ENCODE peak calls at places on chromosomes 12 and 14, in seven cellular contexts. G is stomach, F is thyroid gland, C is breast epithelium, R is AG04450, A is Peyer's patch, D is PC-3. L is an unnamed sample.

GRCh38 chr14:90445011-90445410 is 48.2 kb downstream of the CALM1 start:
- DNase-seq in R (no peak), F (no peak), G (no peak), A (no peak), C (no peak), D (no peak), L (no peak)

GRCh38 chr12:96989916-96990315 is 82.9 kb downstream of the NEDD1 start:
- DNase-seq in D (peak), F (peak), G (no peak), C (no peak), R (no peak), A (no peak), L (no peak)

GRCh38 chr12:91732086-91732485 is 413.6 kb downstream of the BTG1 start:
- DNase-seq in F (no peak), G (no peak), A (no peak), D (peak), C (no peak), R (no peak), L (no peak)

GRCh38 chr12:1644523-1645438 is 15.8 kb downstream of the WNT5B start:
- DNase-seq in F (peak), G (peak), A (peak), D (no peak), C (no peak), R (peak), L (peak)

GRCh38 chr14:26163761-26164160 is 434.1 kb downstream of the NOVA1 start:
- DNase-seq in G (no peak), A (no peak), F (no peak), D (peak), C (no peak), R (no peak), L (no peak)

GRCh38 chr14:99188721-99189120 is 83.3 kb downstream of the BCL11B start:
- DNase-seq in A (no peak), F (no peak), C (no peak), D (no peak), R (no peak), G (no peak), L (no peak)

GRCh38 chr12:4438834-4439596 is 6.6 kb downstream of the FGF6 start:
- DNase-seq in A (no peak), F (no peak), D (no peak), R (no peak), C (no peak), G (no peak), L (no peak)

GRCh38 chr14:75832621-75833297 is 149.0 kb downstream of the TGFB3 start:
- DNase-seq in D (peak), F (no peak), C (no peak), G (peak), A (no peak), R (peak), L (no peak)

GRCh38 chr12:74537126-74537706 is 419 bp upstream of the ATXN7L3B start:
- DNase-seq in A (no peak), G (no peak), R (peak), F (no peak), D (peak), C (no peak), L (no peak)

GRCh38 chr14:90649096-90649495 is 167.1 kb downstream of the TTC7B start:
- DNase-seq in A (no peak), C (no peak), R (no peak), G (no peak), D (no peak), F (no peak), L (no peak)

GRCh38 chr14:55579724-55580400 is at the start of gene KTN1:
- DNase-seq in R (no peak), C (peak), A (peak), D (peak), F (peak), G (peak), L (peak)
- H3K27ac ChIP-seq in R (peak), C (peak), A (peak), D (peak), F (peak), G (peak), L (peak)

DNA sequence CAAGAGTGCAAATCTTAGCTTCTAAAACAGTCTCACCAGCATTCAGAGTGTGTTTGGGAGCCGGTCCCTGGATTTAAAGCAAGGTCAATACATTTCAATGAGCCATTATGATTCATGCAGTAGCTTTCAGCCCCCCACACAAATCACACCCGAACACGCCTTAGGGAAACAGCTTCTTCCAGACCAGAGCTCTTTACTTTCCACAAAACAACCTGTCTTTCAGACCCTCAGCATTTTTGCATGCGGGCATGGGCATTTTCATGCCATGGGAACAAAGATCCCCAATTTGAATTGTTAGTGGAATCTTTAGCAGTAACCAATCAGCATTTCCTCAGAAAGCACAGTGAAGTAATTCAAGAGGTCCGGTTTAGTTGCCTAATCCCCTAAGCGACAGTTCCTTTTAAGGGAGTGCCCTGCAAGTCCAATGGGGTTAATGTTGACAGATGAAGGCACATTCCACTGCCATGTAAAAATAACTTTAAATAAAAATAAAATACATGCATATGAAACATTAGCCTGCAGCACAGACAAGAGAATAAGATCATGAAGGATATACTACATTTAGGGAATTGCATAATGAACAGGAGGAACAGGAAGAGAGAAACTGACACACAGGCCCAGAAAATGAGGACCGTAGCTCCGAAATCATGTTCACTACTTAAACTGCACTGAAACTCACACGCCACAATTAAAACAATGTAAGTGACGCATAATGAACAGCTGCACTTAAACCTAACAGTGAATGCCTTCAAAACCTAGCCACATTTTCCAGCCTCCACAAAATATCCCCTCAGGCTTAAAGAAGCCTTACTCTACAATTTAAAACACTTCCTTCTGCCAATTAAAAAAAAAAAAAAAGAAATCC is 4.0 kb downstream of the VPS37B start:
- DNase-seq in C (no peak), A (no peak), D (peak), R (no peak), G (no peak), F (no peak), L (no peak)
- H3K4me3 ChIP-seq in C (no peak), A (peak), D (peak), R (peak), G (peak), F (no peak), L (no peak)

GRCh38 chr14:103531421-103532215 is 2.6 kb downstream of the TRMT61A start:
- DNase-seq in D (no peak), G (no peak), F (no peak), C (no peak), A (no peak), R (no peak), L (no peak)
- TF ChIP-seq CTCF in D (no peak), G (no peak), F (no peak), C (no peak), A (no peak), R (no peak), L (no peak)

GRCh38 chr12:125065021-125065752 is at the start of gene AACS:
- DNase-seq in A (peak), R (peak), D (peak), C (peak), G (peak), F (peak), L (peak)
- H3K27ac ChIP-seq in A (peak), R (no peak), D (no peak), C (peak), G (peak), F (no peak), L (peak)

GRCh38 chr12:128956755-128957154 is 103.5 kb downstream of the GLT1D1 start:
- DNase-seq in R (no peak), D (no peak), F (no peak), A (no peak), C (no peak), G (no peak), L (no peak)
- H3K4me3 ChIP-seq in R (no peak), D (no peak), F (no peak), A (no peak), C (no peak), G (no peak), L (no peak)